ENCODE peak calls at places on chromosomes 7 and 10, in six cellular contexts. A is Caco-2, N is A549, F is AG09309, V is HCT116, T is astrocyte. M is an unnamed sample.

GRCh38 chr10:94307046-94307615 is 55.6 kb downstream of the NOC3L start:
- DNase-seq in A (no peak), N (no peak), F (no peak), V (no peak), T (peak; percentile 16), M (no peak)

GRCh38 chr7:28581351-28581750 is 169.0 kb downstream of the CREB5 start:
- DNase-seq in A (no peak), N (no peak), F (no peak), V (no peak), T (peak; percentile 77), M (no peak)

GRCh38 chr7:30971840-30972563 is 8.2 kb downstream of the GHRHR start:
- DNase-seq in A (no peak), N (no peak), F (no peak), V (no peak), T (no peak), M (no peak)

GRCh38 chr10:77636967-77637473 is 588 bp downstream of the KCNMA1 start:
- DNase-seq in A (no peak), N (no peak), F (no peak), V (no peak), T (no peak), M (no peak)

GRCh38 chr7:23191022-23191421 is 9.2 kb downstream of the NUP42 start:
- DNase-seq in A (no peak), N (no peak), F (no peak), V (no peak), T (no peak), M (no peak)

GRCh38 chr7:74604326-74605020 is 53.0 kb upstream of the GTF2I start:
- DNase-seq in A (no peak), N (peak; percentile 43), F (no peak), V (no peak), T (no peak), M (no peak)

GRCh38 chr7:31882187-31882586 is 188.0 kb downstream of the PDE1C start:
- DNase-seq in A (no peak), N (peak; percentile 41), F (no peak), V (no peak), T (no peak), M (no peak)

GRCh38 chr7:153109561-153109960 is 350.0 kb downstream of the ACTR3B start:
- DNase-seq in A (no peak), N (no peak), F (no peak), V (no peak), T (no peak), M (no peak)

GRCh38 chr7:102875700-102876192 is 37.1 kb upstream of the LRRC17 start:
- DNase-seq in A (peak; percentile 60), N (peak; percentile 97), F (peak; percentile 95), V (peak; percentile 98), T (peak; percentile 100), M (peak; percentile 99)

GRCh38 chr10:1036341-1036791 is 10.7 kb upstream of the IDI2 start:
- DNase-seq in A (no peak), N (peak; percentile 37), F (no peak), V (no peak), T (peak; percentile 88), M (peak; percentile 54)

GRCh38 chr7:47535704-47536628 is 45.9 kb downstream of the TNS3 start:
- DNase-seq in A (no peak), N (no peak), F (no peak), V (no peak), T (peak; percentile 21), M (no peak)

DNA sequence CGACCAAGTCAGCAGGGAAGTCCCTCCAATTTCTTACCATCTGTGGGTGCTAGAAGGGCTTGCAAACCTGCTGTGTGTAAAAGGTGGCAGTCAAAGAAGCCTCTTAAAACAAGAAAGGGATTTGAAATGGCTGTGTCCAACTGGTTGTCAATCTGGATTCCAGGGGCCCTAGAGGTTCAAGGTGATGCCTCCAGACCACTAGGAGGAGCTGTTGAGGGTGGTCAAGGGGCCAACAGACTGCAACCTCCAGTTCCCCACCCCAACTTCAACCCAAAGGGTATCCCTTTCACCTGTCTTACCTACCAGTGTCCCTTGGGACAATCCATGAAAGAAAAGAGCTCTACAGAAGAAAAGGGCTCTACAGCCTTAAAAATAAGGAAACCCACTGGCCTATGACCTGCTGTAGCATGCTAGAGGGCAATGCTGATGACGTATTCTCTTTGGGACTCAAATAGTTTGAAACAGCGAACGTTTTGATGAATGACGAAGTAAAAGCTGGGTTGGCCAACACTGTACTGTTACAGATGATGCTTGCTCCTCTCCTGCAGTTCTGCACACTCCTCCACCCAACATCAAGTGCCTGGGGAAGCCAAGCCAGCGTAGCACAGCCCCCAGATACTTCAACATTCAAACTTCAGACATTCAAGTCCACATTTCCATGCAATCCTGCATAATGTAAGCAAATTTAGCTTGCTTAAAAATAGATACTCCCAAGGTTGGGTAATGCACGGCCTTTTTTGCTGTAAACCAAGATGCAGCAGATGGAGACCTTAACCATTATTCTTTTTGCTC is 46.0 kb upstream of the WDR11 start:
- DNase-seq in A (no peak), N (no peak), F (no peak), V (peak; percentile 4), T (no peak), M (no peak)
- TF ChIP-seq CTCF in A (no peak), N (no peak), F (no peak), V (no peak), T (no peak), M (no peak)

GRCh38 chr10:110535958-110536891 is 31.3 kb upstream of the SMC3 start:
- DNase-seq in A (no peak), N (no peak), F (no peak), V (no peak), T (peak; percentile 90), M (peak; percentile 73)
- TF ChIP-seq CTCF in A (no peak), N (peak; percentile 14), F (peak; percentile 55), V (no peak), T (peak; percentile 17), M (peak; percentile 67)

DNA sequence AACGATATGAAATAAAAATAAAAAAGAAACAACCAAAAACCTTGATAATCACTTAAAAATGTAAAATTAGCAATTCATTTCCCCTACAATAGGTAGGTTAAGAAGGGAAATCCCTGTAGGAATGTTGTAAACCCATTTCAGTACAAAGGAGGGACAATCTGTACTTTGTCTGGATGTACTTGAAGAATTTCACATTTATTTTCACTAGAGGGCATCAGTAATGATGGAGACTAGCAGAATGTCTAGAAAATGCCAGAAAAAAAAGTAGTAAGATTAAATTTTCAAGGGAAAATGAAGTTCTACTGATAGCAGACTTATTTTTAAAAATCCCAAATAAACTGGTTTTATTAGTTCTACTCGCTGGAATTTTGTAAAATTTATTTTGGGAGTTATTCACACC is 209.0 kb upstream of the FZD1 start:
- DNase-seq in A (no peak), N (no peak), F (no peak), V (no peak), T (no peak), M (no peak)
- TF ChIP-seq CTCF in A (no peak), N (no peak), F (no peak), V (no peak), T (no peak), M (peak; percentile 58)

DNA sequence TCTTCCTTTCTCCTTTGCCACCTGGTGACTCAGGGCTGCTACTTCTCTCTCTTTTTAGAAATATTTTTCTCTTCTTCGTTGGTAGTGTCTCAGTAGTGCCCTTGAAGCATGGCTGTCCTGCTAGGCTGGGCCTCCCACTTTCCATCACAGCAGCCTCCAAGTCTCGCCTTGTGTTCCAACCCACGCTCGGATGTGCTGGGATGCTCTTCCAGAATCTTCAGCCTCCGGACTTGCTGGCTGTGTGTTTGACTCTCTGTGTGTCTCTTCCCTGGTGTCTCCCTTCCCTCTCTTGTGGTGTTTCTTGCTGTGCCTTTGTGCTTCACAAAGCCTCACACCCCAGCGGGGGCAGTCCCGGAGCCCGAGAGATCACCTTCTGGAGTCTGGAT is 100.5 kb downstream of the INPP5A start:
- DNase-seq in A (no peak), N (no peak), F (no peak), V (no peak), T (no peak), M (no peak)
- TF ChIP-seq CTCF in A (no peak), N (peak; percentile 4), F (no peak), V (no peak), T (no peak), M (peak; percentile 49)

DNA sequence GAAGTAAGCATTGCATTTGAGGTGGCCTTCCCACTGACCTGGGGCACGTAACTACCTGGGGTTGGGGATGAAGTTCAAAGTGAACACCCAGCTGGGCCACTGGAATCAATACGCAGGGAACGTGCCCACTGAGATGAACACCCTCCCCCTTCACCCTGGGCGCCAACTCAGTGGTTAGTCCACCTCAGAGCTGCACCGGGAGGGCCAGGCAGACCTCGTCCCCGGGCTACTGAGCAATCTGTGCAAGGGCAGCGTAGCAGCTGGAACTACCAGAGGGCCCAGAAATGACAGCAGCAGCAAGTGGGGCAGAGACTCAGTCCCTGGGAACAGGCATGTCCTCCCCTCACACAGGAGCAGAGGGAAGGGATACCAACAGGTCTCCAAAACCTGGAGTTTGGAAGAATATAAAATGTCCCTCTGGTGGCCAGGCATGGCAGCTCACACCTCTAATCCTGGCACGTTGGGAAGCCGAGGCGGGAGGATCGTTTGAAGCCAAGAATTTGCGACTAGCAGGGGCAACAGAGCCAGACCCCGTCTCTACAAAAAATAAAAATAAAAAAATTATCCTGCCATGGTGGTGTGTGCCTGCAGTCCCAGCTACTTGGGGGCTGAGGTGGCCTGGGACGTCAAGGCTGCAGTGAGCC is 143.9 kb downstream of the SH3PXD2A start:
- DNase-seq in A (no peak), N (no peak), F (no peak), V (no peak), T (no peak), M (no peak)
- TF ChIP-seq CTCF in A (peak; percentile 37), N (no peak), F (no peak), V (no peak), T (no peak), M (peak; percentile 62)

DNA sequence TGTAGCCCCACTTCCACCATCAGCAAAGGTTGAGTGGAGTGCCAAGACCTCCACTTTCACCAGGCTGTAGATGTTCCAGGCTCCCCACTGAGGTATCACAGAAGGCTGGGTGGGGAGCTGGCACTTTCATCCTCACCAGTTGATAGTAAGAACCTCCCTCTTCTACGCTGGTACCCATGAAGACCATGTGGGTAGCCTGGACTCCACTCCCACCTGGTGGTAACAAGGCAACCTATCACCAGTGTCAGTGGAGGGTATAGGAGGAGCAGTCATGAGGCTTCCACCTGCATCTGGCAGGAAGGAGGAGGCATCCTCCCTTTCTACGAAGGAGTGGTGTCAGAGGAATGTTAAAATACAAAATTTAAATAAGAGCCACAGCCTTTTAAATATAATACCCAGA is 4.4 kb downstream of the SMIM30 start:
- DNase-seq in A (no peak), N (peak; percentile 19), F (no peak), V (no peak), T (no peak), M (no peak)
- TF ChIP-seq CTCF in A (peak; percentile 18), N (no peak), F (peak; percentile 26), V (no peak), T (no peak), M (peak; percentile 57)

M was measured in HFFc6.